ENCODE peak calls at places on chromosomes 1 and 21, in seven cellular contexts. K is fibroblast of the conjunctiva, R is AG04450, C is foreskin fibroblast, H is ELF-1, T is activated B cell treated with CpG ODN at 0.5 μM for 24 hours, S is NCI-H774. A is an unnamed sample.

GRCh38 chr1:40820911-40821693 is 37.5 kb downstream of the KCNQ4 start:
- DNase-seq in K (no peak), R (no peak), C (no peak), H (no peak), T (no peak), S (peak), A (no peak)

GRCh38 chr1:230824571-230825060 is 43.7 kb downstream of the C1orf198 start:
- DNase-seq in K (no peak), R (no peak), C (peak), H (no peak), T (no peak), S (no peak), A (no peak)

GRCh38 chr1:31105646-31106045 is 40.1 kb upstream of the PUM1 start:
- DNase-seq in K (no peak), R (no peak), C (peak), H (no peak), T (no peak), S (no peak), A (no peak)

GRCh38 chr1:229888561-229889001 is 178.5 kb upstream of the GALNT2 start:
- DNase-seq in K (no peak), R (no peak), C (no peak), H (no peak), T (no peak), S (no peak), A (no peak)

GRCh38 chr1:230381049-230381467 is 45.1 kb downstream of the PGBD5 start:
- DNase-seq in K (no peak), R (no peak), C (no peak), H (no peak), T (no peak), S (no peak), A (no peak)

GRCh38 chr1:42529724-42530161 is 66.7 kb downstream of the CCDC30 start:
- DNase-seq in K (no peak), R (no peak), C (peak), H (no peak), T (no peak), S (no peak), A (no peak)

GRCh38 chr1:226548281-226549093 is at the start of gene STUM:
- DNase-seq in K (no peak), R (no peak), C (peak), H (peak), T (peak), S (peak), A (peak)

GRCh38 chr1:89627596-89627962 is 5.3 kb upstream of the LRRC8C start:
- DNase-seq in K (no peak), R (no peak), C (no peak), H (no peak), T (no peak), S (no peak), A (no peak)

GRCh38 chr1:67552336-67552759 is 122.1 kb upstream of the SERBP1 start:
- DNase-seq in K (no peak), R (no peak), C (no peak), H (peak), T (no peak), S (no peak), A (no peak)

GRCh38 chr21:46634966-46635323 is 529 bp upstream of the PRMT2 start:
- DNase-seq in K (peak), R (peak), C (peak), H (peak), T (no peak), S (peak), A (peak)

GRCh38 chr1:51728611-51729155 is 111.8 kb downstream of the OSBPL9 start:
- DNase-seq in K (no peak), R (no peak), C (no peak), H (peak), T (no peak), S (no peak), A (peak)

GRCh38 chr1:12196641-12197482 is 30.1 kb downstream of the TNFRSF1B start:
- DNase-seq in K (no peak), R (no peak), C (no peak), H (peak), T (no peak), S (no peak), A (peak)

GRCh38 chr1:2350911-2351655 is 40.3 kb downstream of the MORN1 start:
- DNase-seq in K (no peak), R (no peak), C (no peak), H (no peak), T (no peak), S (no peak), A (no peak)

GRCh38 chr21:32135401-32136363 is 143.2 kb downstream of the MIS18A start:
- DNase-seq in K (peak), R (no peak), C (peak), H (no peak), T (no peak), S (no peak), A (no peak)

GRCh38 chr1:26066857-26067256 is 573 bp downstream of the TRIM63 start:
- DNase-seq in K (no peak), R (no peak), C (no peak), H (peak), T (no peak), S (no peak), A (no peak)

GRCh38 chr21:37462087-37462861 is 95.7 kb downstream of the DYRK1A start:
- DNase-seq in K (no peak), R (no peak), C (no peak), H (peak), T (no peak), S (no peak), A (peak)

GRCh38 chr1:230277201-230277771 is 148.8 kb downstream of the PGBD5 start:
- DNase-seq in K (no peak), R (no peak), C (no peak), H (peak), T (no peak), S (no peak), A (peak)

GRCh38 chr1:23436520-23437354 is 12.2 kb upstream of the TCEA3 start:
- DNase-seq in K (no peak), R (no peak), C (no peak), H (peak), T (no peak), S (no peak), A (peak)

GRCh38 chr1:112549590-112549989 is 40.8 kb downstream of the WNT2B start:
- DNase-seq in K (no peak), R (no peak), C (no peak), H (no peak), T (no peak), S (no peak), A (no peak)

GRCh38 chr1:7250826-7251800 is 465.9 kb downstream of the CAMTA1 start:
- DNase-seq in K (no peak), R (no peak), C (no peak), H (no peak), T (no peak), S (no peak), A (no peak)

GRCh38 chr1:207495816-207496792 is at the start of gene CR1:
- DNase-seq in K (no peak), R (no peak), C (peak), H (peak), T (peak), S (no peak), A (peak)

GRCh38 chr1:8155528-8156186 is 129.5 kb upstream of the ERRFI1 start:
- DNase-seq in K (no peak), R (no peak), C (peak), H (peak), T (no peak), S (no peak), A (peak)

GRCh38 chr1:118151312-118151937 is 33.6 kb downstream of the SPAG17 start:
- DNase-seq in K (peak), R (peak), C (peak), H (peak), T (no peak), S (no peak), A (peak)

GRCh38 chr1:18299441-18300338 is 181.0 kb upstream of the KLHDC7A start:
- DNase-seq in K (no peak), R (no peak), C (no peak), H (peak), T (no peak), S (peak), A (peak)

GRCh38 chr1:240021709-240022108 is 70.0 kb upstream of the FMN2 start:
- DNase-seq in K (no peak), R (no peak), C (no peak), H (no peak), T (no peak), S (no peak), A (no peak)

GRCh38 chr21:42332557-42332956 is 17.3 kb upstream of the TFF3 start:
- DNase-seq in K (no peak), R (no peak), C (no peak), H (no peak), T (no peak), S (no peak), A (no peak)

GRCh38 chr21:28431527-28432200 is 561.0 kb downstream of the LTN1 start:
- DNase-seq in K (no peak), R (no peak), C (peak), H (no peak), T (no peak), S (no peak), A (no peak)

GRCh38 chr1:29686012-29686930 is 449.9 kb downstream of the PTPRU start:
- DNase-seq in K (no peak), R (no peak), C (peak), H (no peak), T (no peak), S (no peak), A (no peak)

GRCh38 chr1:33383489-33383888 is 47.4 kb downstream of the PHC2 start:
- DNase-seq in K (no peak), R (no peak), C (no peak), H (no peak), T (no peak), S (no peak), A (no peak)

GRCh38 chr1:99754697-99755096 is 11.7 kb downstream of the FRRS1 start:
- DNase-seq in K (no peak), R (no peak), C (no peak), H (no peak), T (no peak), S (no peak), A (no peak)

GRCh38 chr1:244211559-244211944 is 160.5 kb downstream of the ZBTB18 start:
- DNase-seq in K (peak), R (no peak), C (no peak), H (no peak), T (no peak), S (no peak), A (no peak)